ENCODE peak calls at places on chromosome 6, in four cellular contexts. J is AG20443, M is neural crest cell, X is left cardiac atrium. F is an unnamed sample.

GRCh38 chr6:138970856-138971425 is 17.1 kb downstream of the REPS1 start:
- DNase-seq in J (peak; percentile 67), M (no peak), X (peak; percentile 44), F (no peak)

GRCh38 chr6:132084811-132085509 is 133.8 kb upstream of the CCN2 start:
- DNase-seq in J (peak; percentile 68), M (no peak), X (no peak), F (no peak)

GRCh38 chr6:56863366-56863765 is 91.5 kb upstream of the BEND6 start:
- DNase-seq in J (peak; percentile 75), M (no peak), X (no peak), F (no peak)

GRCh38 chr6:31356946-31357466 is at the start of gene HLA-B:
- DNase-seq in J (peak; percentile 89), M (no peak), X (peak; percentile 93), F (peak; percentile 89)

GRCh38 chr6:157459327-157459726 is 78.3 kb downstream of the ZDHHC14 start:
- DNase-seq in J (no peak), M (no peak), X (no peak), F (no peak)

GRCh38 chr6:91569071-91569470 is 982.2 kb upstream of the MAP3K7 start:
- DNase-seq in J (no peak), M (no peak), X (no peak), F (no peak)

GRCh38 chr6:3835055-3835731 is 14.0 kb upstream of the FAM50B start:
- DNase-seq in J (peak; percentile 55), M (no peak), X (peak; percentile 64), F (peak; percentile 46)

GRCh38 chr6:97240222-97240621 is 42.8 kb downstream of the MMS22L start:
- DNase-seq in J (peak; percentile 56), M (no peak), X (no peak), F (no peak)

GRCh38 chr6:107418118-107418517 is 41.2 kb downstream of the PDSS2 start:
- DNase-seq in J (no peak), M (no peak), X (no peak), F (no peak)

GRCh38 chr6:25042599-25042936 is 106.8 kb upstream of the RIPOR2 start:
- DNase-seq in J (no peak), M (no peak), X (no peak), F (no peak)

GRCh38 chr6:52457096-52457495 is 37.0 kb downstream of the EFHC1 start:
- DNase-seq in J (no peak), M (no peak), X (no peak), F (no peak)

GRCh38 chr6:131013495-131013894 is 49.5 kb downstream of the EPB41L2 start:
- DNase-seq in J (peak; percentile 73), M (no peak), X (no peak), F (peak; percentile 23)

GRCh38 chr6:125231574-125232343 is 70.0 kb downstream of the HDDC2 start:
- DNase-seq in J (no peak), M (no peak), X (no peak), F (no peak)

GRCh38 chr6:20319520-20320357 is 81.9 kb upstream of the E2F3 start:
- DNase-seq in J (no peak), M (no peak), X (peak; percentile 38), F (no peak)

GRCh38 chr6:56169366-56169765 is 78.0 kb downstream of the COL21A1 start:
- DNase-seq in J (no peak), M (no peak), X (no peak), F (no peak)

GRCh38 chr6:90294008-90294511 is 2.6 kb downstream of the BACH2 start:
- DNase-seq in J (no peak), M (no peak), X (no peak), F (no peak)

GRCh38 chr6:16503919-16504554 is 257.2 kb downstream of the ATXN1 start:
- DNase-seq in J (no peak), M (no peak), X (no peak), F (no peak)

GRCh38 chr6:158066161-158066781 is 84.6 kb downstream of the SYNJ2 start:
- DNase-seq in J (no peak), M (no peak), X (no peak), F (no peak)

GRCh38 chr6:50030777-50031562 is 9.2 kb upstream of the DEFB110 start:
- DNase-seq in J (peak; percentile 20), M (peak; percentile 29), X (no peak), F (no peak)

GRCh38 chr6:386688-387266 is 4.8 kb upstream of the IRF4 start:
- DNase-seq in J (no peak), M (no peak), X (no peak), F (no peak)

GRCh38 chr6:30061766-30062458 is 847 bp downstream of the POLR1H start:
- DNase-seq in J (peak; percentile 33), M (no peak), X (no peak), F (no peak)

GRCh38 chr6:106961136-106961535 is 13.4 kb downstream of the CD24 start:
- DNase-seq in J (no peak), M (no peak), X (no peak), F (no peak)

GRCh38 chr6:87945966-87946365 is 101.7 kb upstream of the SPACA1 start:
- DNase-seq in J (no peak), M (no peak), X (no peak), F (no peak)

GRCh38 chr6:118650500-118651281 is 700 bp downstream of the CEP85L start:
- DNase-seq in J (peak; percentile 71), M (peak; percentile 37), X (peak; percentile 54), F (peak; percentile 47)

GRCh38 chr6:1605822-1606532 is 3.7 kb upstream of the FOXC1 start:
- DNase-seq in J (peak; percentile 37), M (no peak), X (no peak), F (no peak)

GRCh38 chr6:110233769-110234374 is 53.6 kb downstream of the CDC40 start:
- DNase-seq in J (peak; percentile 30), M (no peak), X (no peak), F (no peak)

GRCh38 chr6:100420711-100421110 is 44.0 kb downstream of the SIM1 start:
- DNase-seq in J (no peak), M (no peak), X (no peak), F (no peak)

GRCh38 chr6:37131104-37131959 is 38.6 kb upstream of the PIM1 start:
- DNase-seq in J (no peak), M (peak; percentile 32), X (peak; percentile 81), F (peak; percentile 84)

GRCh38 chr6:159953091-159953581 is 15.7 kb upstream of the IGF2R start:
- DNase-seq in J (peak; percentile 22), M (no peak), X (peak; percentile 71), F (peak; percentile 47)

GRCh38 chr6:6696867-6697531 is 108.5 kb downstream of the LY86 start:
- DNase-seq in J (peak; percentile 53), M (peak; percentile 75), X (peak; percentile 74), F (no peak)

GRCh38 chr6:90425161-90425641 is 128.6 kb upstream of the BACH2 start:
- DNase-seq in J (no peak), M (no peak), X (no peak), F (no peak)

GRCh38 chr6:39791311-39791710 is 865 bp upstream of the DAAM2 start:
- DNase-seq in J (peak; percentile 25), M (no peak), X (no peak), F (no peak)

GRCh38 chr6:166900956-166901607 is 55.3 kb downstream of the RNASET2 start:
- DNase-seq in J (no peak), M (no peak), X (no peak), F (no peak)

GRCh38 chr6:169752074-169752623 is 727 bp downstream of the ERMARD start:
- DNase-seq in J (peak; percentile 17), M (no peak), X (no peak), F (no peak)